ENCODE peak calls at places on chromosomes 11 and 22, in seven cellular contexts. One of them, this sample, is unnamed.
A peak's percentile ranks its signal among the peaks of the same experiment; 100 is the strongest.

GRCh38 chr11:127521413-127521812 is 520.8 kb upstream of the KIRREL3 start:
- DNase-seq in ovary: no peak
- DNase-seq in cardiac muscle cell: no peak
- DNase-seq in CD8-positive, alpha-beta T cell: no peak
- DNase-seq in H1: no peak
- DNase-seq in Karpas-422: no peak
- DNase-seq in heart left ventricle: no peak
- DNase-seq in this sample: no peak

GRCh38 chr22:38218661-38219331 is 17.0 kb downstream of the MAFF start:
- DNase-seq in ovary: peak; percentile 90
- DNase-seq in cardiac muscle cell: peak; percentile 95
- DNase-seq in CD8-positive, alpha-beta T cell: no peak
- DNase-seq in H1: peak; percentile 76
- DNase-seq in Karpas-422: no peak
- DNase-seq in heart left ventricle: peak; percentile 86
- DNase-seq in this sample: no peak

GRCh38 chr11:131037873-131038272 is 121.6 kb upstream of the SNX19 start:
- DNase-seq in ovary: no peak
- DNase-seq in cardiac muscle cell: peak; percentile 5
- DNase-seq in CD8-positive, alpha-beta T cell: no peak
- DNase-seq in H1: no peak
- DNase-seq in Karpas-422: no peak
- DNase-seq in heart left ventricle: no peak
- DNase-seq in this sample: no peak

GRCh38 chr11:46554205-46555162 is 39.3 kb downstream of the AMBRA1 start:
- DNase-seq in ovary: no peak
- DNase-seq in cardiac muscle cell: peak; percentile 81
- DNase-seq in CD8-positive, alpha-beta T cell: no peak
- DNase-seq in H1: no peak
- DNase-seq in Karpas-422: no peak
- DNase-seq in heart left ventricle: no peak
- DNase-seq in this sample: no peak

GRCh38 chr11:134233729-134234179 is 9.3 kb downstream of the VPS26B start:
- DNase-seq in ovary: no peak
- DNase-seq in cardiac muscle cell: no peak
- DNase-seq in CD8-positive, alpha-beta T cell: no peak
- DNase-seq in H1: no peak
- DNase-seq in Karpas-422: no peak
- DNase-seq in heart left ventricle: no peak
- DNase-seq in this sample: no peak

GRCh38 chr11:69238562-69239319 is 55.2 kb upstream of the MYEOV start:
- DNase-seq in ovary: no peak
- DNase-seq in cardiac muscle cell: no peak
- DNase-seq in CD8-positive, alpha-beta T cell: no peak
- DNase-seq in H1: no peak
- DNase-seq in Karpas-422: no peak
- DNase-seq in heart left ventricle: no peak
- DNase-seq in this sample: no peak

GRCh38 chr11:43943931-43944751 is 1.7 kb downstream of the C11orf96 start:
- DNase-seq in ovary: peak; percentile 80
- DNase-seq in cardiac muscle cell: peak; percentile 27
- DNase-seq in CD8-positive, alpha-beta T cell: no peak
- DNase-seq in H1: no peak
- DNase-seq in Karpas-422: no peak
- DNase-seq in heart left ventricle: no peak
- DNase-seq in this sample: no peak

GRCh38 chr22:30824711-30825110 is 130.0 kb downstream of the OSBP2 start:
- DNase-seq in ovary: no peak
- DNase-seq in cardiac muscle cell: no peak
- DNase-seq in CD8-positive, alpha-beta T cell: no peak
- DNase-seq in H1: no peak
- DNase-seq in Karpas-422: no peak
- DNase-seq in heart left ventricle: no peak
- DNase-seq in this sample: no peak

GRCh38 chr11:62607729-62608128 is 4.8 kb downstream of the EML3 start:
- DNase-seq in ovary: no peak
- DNase-seq in cardiac muscle cell: no peak
- DNase-seq in CD8-positive, alpha-beta T cell: no peak
- DNase-seq in H1: no peak
- DNase-seq in Karpas-422: peak; percentile 97
- DNase-seq in heart left ventricle: no peak
- DNase-seq in this sample: no peak

GRCh38 chr11:19102521-19102900 is 14.5 kb upstream of the ZDHHC13 start:
- DNase-seq in ovary: no peak
- DNase-seq in cardiac muscle cell: no peak
- DNase-seq in CD8-positive, alpha-beta T cell: no peak
- DNase-seq in H1: no peak
- DNase-seq in Karpas-422: no peak
- DNase-seq in heart left ventricle: no peak
- DNase-seq in this sample: no peak

GRCh38 chr22:45638834-45639746 is 32.5 kb upstream of the ATXN10 start:
- DNase-seq in ovary: no peak
- DNase-seq in cardiac muscle cell: peak; percentile 77
- DNase-seq in CD8-positive, alpha-beta T cell: no peak
- DNase-seq in H1: no peak
- DNase-seq in Karpas-422: no peak
- DNase-seq in heart left ventricle: peak; percentile 41
- DNase-seq in this sample: no peak

GRCh38 chr11:130434521-130435223 is 6.3 kb upstream of the ADAMTS8 start:
- DNase-seq in ovary: peak; percentile 79
- DNase-seq in cardiac muscle cell: peak; percentile 88
- DNase-seq in CD8-positive, alpha-beta T cell: peak; percentile 68
- DNase-seq in H1: no peak
- DNase-seq in Karpas-422: peak; percentile 83
- DNase-seq in heart left ventricle: peak; percentile 77
- DNase-seq in this sample: peak; percentile 53

GRCh38 chr22:32533265-32534068 is 58.9 kb downstream of the FBXO7 start:
- DNase-seq in ovary: no peak
- DNase-seq in cardiac muscle cell: peak; percentile 25
- DNase-seq in CD8-positive, alpha-beta T cell: no peak
- DNase-seq in H1: no peak
- DNase-seq in Karpas-422: no peak
- DNase-seq in heart left ventricle: no peak
- DNase-seq in this sample: no peak

GRCh38 chr11:114280696-114281095 is 15.5 kb upstream of the NNMT start:
- DNase-seq in ovary: peak; percentile 62
- DNase-seq in cardiac muscle cell: peak; percentile 95
- DNase-seq in CD8-positive, alpha-beta T cell: no peak
- DNase-seq in H1: peak; percentile 85
- DNase-seq in Karpas-422: peak; percentile 50
- DNase-seq in heart left ventricle: peak; percentile 64
- DNase-seq in this sample: no peak
- H3K27ac ChIP-seq in ovary: no peak overlapping the region
- H3K27ac ChIP-seq in cardiac muscle cell: no peak overlapping the region
- H3K27ac ChIP-seq in CD8-positive, alpha-beta T cell: no peak overlapping the region
- H3K27ac ChIP-seq in H1: no peak overlapping the region
- H3K27ac ChIP-seq in Karpas-422: no peak overlapping the region
- H3K27ac ChIP-seq in heart left ventricle: peak overlapping the region; percentile 35
- H3K27ac ChIP-seq in this sample: no peak overlapping the region

DNA sequence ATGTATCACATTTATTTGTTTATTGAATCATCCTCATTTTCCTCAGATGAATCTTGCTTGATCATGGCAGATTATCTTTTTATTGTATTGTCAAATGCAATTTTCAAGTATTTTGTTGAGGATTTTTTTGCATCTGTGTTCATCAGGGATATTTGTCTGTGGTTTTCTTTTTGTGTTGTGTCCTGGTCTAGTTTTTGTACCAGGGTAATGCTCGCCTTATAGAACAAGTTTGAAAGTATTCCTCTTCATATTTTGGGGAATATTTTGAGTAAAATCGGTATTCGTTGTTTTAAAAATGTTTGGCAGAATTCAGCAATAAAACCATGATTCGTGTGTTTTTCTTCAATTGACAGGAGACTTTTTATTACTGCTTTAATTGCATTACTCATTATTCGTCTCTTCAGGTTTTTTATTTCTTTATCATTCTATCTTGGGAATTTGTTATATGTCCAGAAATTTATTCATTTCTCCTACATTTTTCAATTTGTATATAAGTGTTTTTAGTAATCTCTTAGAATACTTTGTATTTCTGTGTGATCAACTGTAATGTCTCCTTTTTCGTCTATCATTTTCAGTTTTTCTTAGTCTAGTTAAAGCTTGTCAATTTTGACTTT is 113.4 kb upstream of the SERPIND1 start:
- DNase-seq in ovary: no peak
- DNase-seq in cardiac muscle cell: no peak
- DNase-seq in CD8-positive, alpha-beta T cell: no peak
- DNase-seq in H1: no peak
- DNase-seq in Karpas-422: no peak
- DNase-seq in heart left ventricle: no peak
- DNase-seq in this sample: no peak
- H3K36me3 ChIP-seq in ovary: no peaks in the 10 kb centered on the region
- H3K36me3 ChIP-seq in cardiac muscle cell: no peaks in the 10 kb centered on the region
- H3K36me3 ChIP-seq in CD8-positive, alpha-beta T cell: no peaks in the 10 kb centered on the region
- H3K36me3 ChIP-seq in H1: no peaks in the 10 kb centered on the region
- H3K36me3 ChIP-seq in Karpas-422: no peaks in the 10 kb centered on the region
- H3K36me3 ChIP-seq in heart left ventricle: no peaks in the 10 kb centered on the region
- H3K36me3 ChIP-seq in this sample: no peaks in the 10 kb centered on the region

DNA sequence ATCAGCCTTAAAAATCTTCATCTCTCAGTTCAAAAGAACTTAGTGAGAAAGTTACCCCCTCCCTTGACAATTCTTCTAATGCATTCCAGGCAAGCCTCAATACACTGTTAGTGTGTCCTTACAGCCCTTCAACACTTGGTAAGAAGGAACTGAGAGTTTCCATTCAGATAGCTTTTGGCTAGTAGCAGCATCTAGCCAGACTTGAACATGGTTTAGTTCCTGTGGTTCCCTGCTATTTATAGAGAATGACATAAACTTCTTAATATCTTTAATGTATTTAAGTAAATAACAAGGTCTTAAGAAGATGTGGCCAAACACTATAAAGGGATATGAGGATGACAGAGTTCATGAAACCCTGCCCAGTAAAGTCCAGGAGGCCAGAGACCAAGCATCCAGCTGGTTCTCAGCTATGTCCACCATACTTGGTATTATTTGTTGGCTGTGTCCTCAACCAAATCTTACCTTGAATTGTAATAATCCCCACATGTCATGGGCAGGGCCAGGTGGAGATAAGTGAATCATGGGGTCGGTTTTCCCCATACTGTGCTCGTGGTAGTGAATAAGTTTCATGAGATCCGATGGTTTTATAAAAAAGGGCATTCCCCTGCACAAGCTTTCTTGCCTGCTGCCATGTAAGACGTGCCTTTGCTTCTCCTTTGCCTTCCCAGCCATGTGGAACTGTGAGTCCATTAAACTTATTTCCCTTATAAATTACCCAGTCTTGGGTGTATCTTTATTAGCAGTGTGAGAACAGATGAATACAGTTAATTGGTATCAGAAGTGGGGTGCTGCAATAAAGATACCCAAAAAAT is 132.4 kb downstream of the LARGE1 start:
- DNase-seq in ovary: no peak
- DNase-seq in cardiac muscle cell: no peak
- DNase-seq in CD8-positive, alpha-beta T cell: no peak
- DNase-seq in H1: no peak
- DNase-seq in Karpas-422: no peak
- DNase-seq in heart left ventricle: no peak
- DNase-seq in this sample: no peak
- H3K9me3 ChIP-seq in ovary: no peaks in the 10 kb centered on the region
- H3K9me3 ChIP-seq in cardiac muscle cell: no peaks in the 10 kb centered on the region
- H3K9me3 ChIP-seq in CD8-positive, alpha-beta T cell: no peaks in the 10 kb centered on the region
- H3K9me3 ChIP-seq in H1: peaks cover 28% of the 10 kb centered on the region
- H3K9me3 ChIP-seq in Karpas-422: no peaks in the 10 kb centered on the region
- H3K9me3 ChIP-seq in heart left ventricle: peaks cover 18% of the 10 kb centered on the region
- H3K9me3 ChIP-seq in this sample: no peaks in the 10 kb centered on the region

GRCh38 chr22:35914357-35914664 is 114.3 kb downstream of the RBFOX2 start:
- DNase-seq in ovary: no peak
- DNase-seq in cardiac muscle cell: no peak
- DNase-seq in CD8-positive, alpha-beta T cell: no peak
- DNase-seq in H1: no peak
- DNase-seq in Karpas-422: no peak
- DNase-seq in heart left ventricle: no peak
- DNase-seq in this sample: no peak
- H3K27ac ChIP-seq in ovary: no peak overlapping the region
- H3K27ac ChIP-seq in cardiac muscle cell: peak overlapping the region; percentile 99
- H3K27ac ChIP-seq in CD8-positive, alpha-beta T cell: no peak overlapping the region
- H3K27ac ChIP-seq in H1: peak overlapping the region; percentile 12
- H3K27ac ChIP-seq in Karpas-422: no peak overlapping the region
- H3K27ac ChIP-seq in heart left ventricle: peak overlapping the region; percentile 57
- H3K27ac ChIP-seq in this sample: peak overlapping the region; percentile 97

GRCh38 chr11:119016216-119017009 is 1.7 kb downstream of the RPS25 start:
- DNase-seq in ovary: no peak
- DNase-seq in cardiac muscle cell: no peak
- DNase-seq in CD8-positive, alpha-beta T cell: no peak
- DNase-seq in H1: no peak
- DNase-seq in Karpas-422: no peak
- DNase-seq in heart left ventricle: no peak
- DNase-seq in this sample: no peak

GRCh38 chr11:119012629-119013170 is 5.4 kb downstream of the RPS25 start:
- DNase-seq in ovary: no peak
- DNase-seq in cardiac muscle cell: no peak
- DNase-seq in CD8-positive, alpha-beta T cell: no peak
- DNase-seq in H1: no peak
- DNase-seq in Karpas-422: no peak
- DNase-seq in heart left ventricle: no peak
- DNase-seq in this sample: no peak

GRCh38 chr11:119011476-119011875 is 6.7 kb downstream of the RPS25 start:
- DNase-seq in ovary: no peak
- DNase-seq in cardiac muscle cell: no peak
- DNase-seq in CD8-positive, alpha-beta T cell: no peak
- DNase-seq in H1: no peak
- DNase-seq in Karpas-422: no peak
- DNase-seq in heart left ventricle: no peak
- DNase-seq in this sample: no peak

GRCh38 chr11:119015054-119015611 is 3.0 kb downstream of the RPS25 start:
- DNase-seq in ovary: no peak
- DNase-seq in cardiac muscle cell: no peak
- DNase-seq in CD8-positive, alpha-beta T cell: no peak
- DNase-seq in H1: no peak
- DNase-seq in Karpas-422: no peak
- DNase-seq in heart left ventricle: no peak
- DNase-seq in this sample: no peak

GRCh38 chr11:119014209-119014924 is 3.8 kb downstream of the RPS25 start:
- DNase-seq in ovary: no peak
- DNase-seq in cardiac muscle cell: no peak
- DNase-seq in CD8-positive, alpha-beta T cell: no peak
- DNase-seq in H1: no peak
- DNase-seq in Karpas-422: no peak
- DNase-seq in heart left ventricle: no peak
- DNase-seq in this sample: no peak
- H3K36me3 ChIP-seq in ovary: no peaks in the 10 kb centered on the region
- H3K36me3 ChIP-seq in cardiac muscle cell: peaks cover 41% of the 10 kb centered on the region
- H3K36me3 ChIP-seq in CD8-positive, alpha-beta T cell: peaks cover 53% of the 10 kb centered on the region
- H3K36me3 ChIP-seq in H1: peaks cover 52% of the 10 kb centered on the region
- H3K36me3 ChIP-seq in Karpas-422: peaks cover 33% of the 10 kb centered on the region
- H3K36me3 ChIP-seq in heart left ventricle: peaks cover 52% of the 10 kb centered on the region
- H3K36me3 ChIP-seq in this sample: peaks cover 65% of the 10 kb centered on the region

GRCh38 chr22:47457509-47458300 is 695.3 kb downstream of the TBC1D22A start:
- DNase-seq in ovary: no peak
- DNase-seq in cardiac muscle cell: no peak
- DNase-seq in CD8-positive, alpha-beta T cell: no peak
- DNase-seq in H1: no peak
- DNase-seq in Karpas-422: no peak
- DNase-seq in heart left ventricle: no peak
- DNase-seq in this sample: no peak
- H3K9me3 ChIP-seq in ovary: no peaks in the 10 kb centered on the region
- H3K9me3 ChIP-seq in cardiac muscle cell: no peaks in the 10 kb centered on the region
- H3K9me3 ChIP-seq in CD8-positive, alpha-beta T cell: no peaks in the 10 kb centered on the region
- H3K9me3 ChIP-seq in H1: peaks cover 78% of the 10 kb centered on the region
- H3K9me3 ChIP-seq in Karpas-422: peaks cover 6% of the 10 kb centered on the region
- H3K9me3 ChIP-seq in heart left ventricle: peaks cover 24% of the 10 kb centered on the region
- H3K9me3 ChIP-seq in this sample: no peaks in the 10 kb centered on the region